ENCODE peak calls at places on chromosomes 2 and 18, in nine cellular contexts. One of them, this sample, is unnamed.
A peak's percentile ranks its signal among the peaks of the same experiment; 100 is the strongest.

GRCh38 chr18:77092104-77093066 is 40.2 kb downstream of the MBP start:
- DNase-seq in stimulated activated naive CD8-positive, alpha-beta T cell treated with anti-CD3 and anti-CD28 coated beads, Interleukin-15, Interleukin-2, amounts not matched to agents 100 U/mL and 50 U/mL, for 24 hours: no peak
- DNase-seq in mesothelial cell of epicardium: no peak
- DNase-seq in H9: no peak
- DNase-seq in AG08396: no peak
- DNase-seq in thyroid gland: no peak
- DNase-seq in stimulated activated CD4-positive, alpha-beta T cell treated with anti-CD3 and anti-CD28 coated beads, Interleukin-4, amount 100 ng/mL, for 48 hours: no peak
- DNase-seq in activated T-cell treated with anti-CD3 and anti-CD28 coated beads, Interleukin-2, amount 50 U/mL, for 24 hours: no peak
- DNase-seq in heart left ventricle: no peak
- DNase-seq in this sample: no peak

GRCh38 chr2:195575021-195575420 is 82.0 kb upstream of the SLC39A10 start:
- DNase-seq in stimulated activated naive CD8-positive, alpha-beta T cell treated with anti-CD3 and anti-CD28 coated beads, Interleukin-15, Interleukin-2, amounts not matched to agents 100 U/mL and 50 U/mL, for 24 hours: no peak
- DNase-seq in mesothelial cell of epicardium: no peak
- DNase-seq in H9: no peak
- DNase-seq in AG08396: no peak
- DNase-seq in thyroid gland: no peak
- DNase-seq in stimulated activated CD4-positive, alpha-beta T cell treated with anti-CD3 and anti-CD28 coated beads, Interleukin-4, amount 100 ng/mL, for 48 hours: no peak
- DNase-seq in activated T-cell treated with anti-CD3 and anti-CD28 coated beads, Interleukin-2, amount 50 U/mL, for 24 hours: no peak
- DNase-seq in heart left ventricle: no peak
- DNase-seq in this sample: no peak

GRCh38 chr2:120952318-120952717 is 216.7 kb downstream of the GLI2 start:
- DNase-seq in stimulated activated naive CD8-positive, alpha-beta T cell treated with anti-CD3 and anti-CD28 coated beads, Interleukin-15, Interleukin-2, amounts not matched to agents 100 U/mL and 50 U/mL, for 24 hours: no peak
- DNase-seq in mesothelial cell of epicardium: no peak
- DNase-seq in H9: no peak
- DNase-seq in AG08396: peak; percentile 77
- DNase-seq in thyroid gland: no peak
- DNase-seq in stimulated activated CD4-positive, alpha-beta T cell treated with anti-CD3 and anti-CD28 coated beads, Interleukin-4, amount 100 ng/mL, for 48 hours: no peak
- DNase-seq in activated T-cell treated with anti-CD3 and anti-CD28 coated beads, Interleukin-2, amount 50 U/mL, for 24 hours: no peak
- DNase-seq in heart left ventricle: no peak
- DNase-seq in this sample: no peak

GRCh38 chr2:176072951-176073904 is 10.5 kb downstream of the EVX2 start:
- DNase-seq in stimulated activated naive CD8-positive, alpha-beta T cell treated with anti-CD3 and anti-CD28 coated beads, Interleukin-15, Interleukin-2, amounts not matched to agents 100 U/mL and 50 U/mL, for 24 hours: no peak
- DNase-seq in mesothelial cell of epicardium: no peak
- DNase-seq in H9: peak; percentile 39
- DNase-seq in AG08396: no peak
- DNase-seq in thyroid gland: no peak
- DNase-seq in stimulated activated CD4-positive, alpha-beta T cell treated with anti-CD3 and anti-CD28 coated beads, Interleukin-4, amount 100 ng/mL, for 48 hours: no peak
- DNase-seq in activated T-cell treated with anti-CD3 and anti-CD28 coated beads, Interleukin-2, amount 50 U/mL, for 24 hours: no peak
- DNase-seq in heart left ventricle: no peak
- DNase-seq in this sample: no peak

GRCh38 chr2:184835081-184835728 is 236.9 kb downstream of the ZNF804A start:
- DNase-seq in stimulated activated naive CD8-positive, alpha-beta T cell treated with anti-CD3 and anti-CD28 coated beads, Interleukin-15, Interleukin-2, amounts not matched to agents 100 U/mL and 50 U/mL, for 24 hours: no peak
- DNase-seq in mesothelial cell of epicardium: peak; percentile 40
- DNase-seq in H9: no peak
- DNase-seq in AG08396: no peak
- DNase-seq in thyroid gland: no peak
- DNase-seq in stimulated activated CD4-positive, alpha-beta T cell treated with anti-CD3 and anti-CD28 coated beads, Interleukin-4, amount 100 ng/mL, for 48 hours: no peak
- DNase-seq in activated T-cell treated with anti-CD3 and anti-CD28 coated beads, Interleukin-2, amount 50 U/mL, for 24 hours: no peak
- DNase-seq in heart left ventricle: peak; percentile 13
- DNase-seq in this sample: no peak

GRCh38 chr18:28666216-28666615 is 489.3 kb upstream of the CDH2 start:
- DNase-seq in stimulated activated naive CD8-positive, alpha-beta T cell treated with anti-CD3 and anti-CD28 coated beads, Interleukin-15, Interleukin-2, amounts not matched to agents 100 U/mL and 50 U/mL, for 24 hours: no peak
- DNase-seq in mesothelial cell of epicardium: no peak
- DNase-seq in H9: no peak
- DNase-seq in AG08396: no peak
- DNase-seq in thyroid gland: no peak
- DNase-seq in stimulated activated CD4-positive, alpha-beta T cell treated with anti-CD3 and anti-CD28 coated beads, Interleukin-4, amount 100 ng/mL, for 48 hours: no peak
- DNase-seq in activated T-cell treated with anti-CD3 and anti-CD28 coated beads, Interleukin-2, amount 50 U/mL, for 24 hours: no peak
- DNase-seq in heart left ventricle: no peak
- DNase-seq in this sample: no peak

GRCh38 chr18:23069481-23069880 is 65.8 kb upstream of the CABLES1 start:
- DNase-seq in stimulated activated naive CD8-positive, alpha-beta T cell treated with anti-CD3 and anti-CD28 coated beads, Interleukin-15, Interleukin-2, amounts not matched to agents 100 U/mL and 50 U/mL, for 24 hours: peak; percentile 21
- DNase-seq in mesothelial cell of epicardium: no peak
- DNase-seq in H9: no peak
- DNase-seq in AG08396: no peak
- DNase-seq in thyroid gland: no peak
- DNase-seq in stimulated activated CD4-positive, alpha-beta T cell treated with anti-CD3 and anti-CD28 coated beads, Interleukin-4, amount 100 ng/mL, for 48 hours: no peak
- DNase-seq in activated T-cell treated with anti-CD3 and anti-CD28 coated beads, Interleukin-2, amount 50 U/mL, for 24 hours: peak; percentile 36
- DNase-seq in heart left ventricle: no peak
- DNase-seq in this sample: peak; percentile 65

GRCh38 chr2:192773044-192773443 is 578.3 kb upstream of the TMEFF2 start:
- DNase-seq in stimulated activated naive CD8-positive, alpha-beta T cell treated with anti-CD3 and anti-CD28 coated beads, Interleukin-15, Interleukin-2, amounts not matched to agents 100 U/mL and 50 U/mL, for 24 hours: no peak
- DNase-seq in mesothelial cell of epicardium: no peak
- DNase-seq in H9: no peak
- DNase-seq in AG08396: no peak
- DNase-seq in thyroid gland: no peak
- DNase-seq in stimulated activated CD4-positive, alpha-beta T cell treated with anti-CD3 and anti-CD28 coated beads, Interleukin-4, amount 100 ng/mL, for 48 hours: no peak
- DNase-seq in activated T-cell treated with anti-CD3 and anti-CD28 coated beads, Interleukin-2, amount 50 U/mL, for 24 hours: no peak
- DNase-seq in heart left ventricle: no peak
- DNase-seq in this sample: no peak

GRCh38 chr2:38465789-38466127 is 88.7 kb upstream of the ATL2 start:
- DNase-seq in stimulated activated naive CD8-positive, alpha-beta T cell treated with anti-CD3 and anti-CD28 coated beads, Interleukin-15, Interleukin-2, amounts not matched to agents 100 U/mL and 50 U/mL, for 24 hours: peak; percentile 15
- DNase-seq in mesothelial cell of epicardium: no peak
- DNase-seq in H9: peak; percentile 76
- DNase-seq in AG08396: no peak
- DNase-seq in thyroid gland: peak; percentile 56
- DNase-seq in stimulated activated CD4-positive, alpha-beta T cell treated with anti-CD3 and anti-CD28 coated beads, Interleukin-4, amount 100 ng/mL, for 48 hours: no peak
- DNase-seq in activated T-cell treated with anti-CD3 and anti-CD28 coated beads, Interleukin-2, amount 50 U/mL, for 24 hours: no peak
- DNase-seq in heart left ventricle: no peak
- DNase-seq in this sample: no peak

GRCh38 chr2:70454936-70455544 is 98.6 kb downstream of the TGFA start:
- DNase-seq in stimulated activated naive CD8-positive, alpha-beta T cell treated with anti-CD3 and anti-CD28 coated beads, Interleukin-15, Interleukin-2, amounts not matched to agents 100 U/mL and 50 U/mL, for 24 hours: no peak
- DNase-seq in mesothelial cell of epicardium: no peak
- DNase-seq in H9: no peak
- DNase-seq in AG08396: no peak
- DNase-seq in thyroid gland: no peak
- DNase-seq in stimulated activated CD4-positive, alpha-beta T cell treated with anti-CD3 and anti-CD28 coated beads, Interleukin-4, amount 100 ng/mL, for 48 hours: no peak
- DNase-seq in activated T-cell treated with anti-CD3 and anti-CD28 coated beads, Interleukin-2, amount 50 U/mL, for 24 hours: no peak
- DNase-seq in heart left ventricle: no peak
- DNase-seq in this sample: no peak

GRCh38 chr18:62614499-62614898 is 91.7 kb downstream of the ZCCHC2 start:
- DNase-seq in stimulated activated naive CD8-positive, alpha-beta T cell treated with anti-CD3 and anti-CD28 coated beads, Interleukin-15, Interleukin-2, amounts not matched to agents 100 U/mL and 50 U/mL, for 24 hours: no peak
- DNase-seq in mesothelial cell of epicardium: no peak
- DNase-seq in H9: no peak
- DNase-seq in AG08396: no peak
- DNase-seq in thyroid gland: no peak
- DNase-seq in stimulated activated CD4-positive, alpha-beta T cell treated with anti-CD3 and anti-CD28 coated beads, Interleukin-4, amount 100 ng/mL, for 48 hours: no peak
- DNase-seq in activated T-cell treated with anti-CD3 and anti-CD28 coated beads, Interleukin-2, amount 50 U/mL, for 24 hours: no peak
- DNase-seq in heart left ventricle: no peak
- DNase-seq in this sample: no peak

GRCh38 chr18:77818328-77818727 is 568.7 kb downstream of the GALR1 start:
- DNase-seq in stimulated activated naive CD8-positive, alpha-beta T cell treated with anti-CD3 and anti-CD28 coated beads, Interleukin-15, Interleukin-2, amounts not matched to agents 100 U/mL and 50 U/mL, for 24 hours: no peak
- DNase-seq in mesothelial cell of epicardium: no peak
- DNase-seq in H9: no peak
- DNase-seq in AG08396: no peak
- DNase-seq in thyroid gland: no peak
- DNase-seq in stimulated activated CD4-positive, alpha-beta T cell treated with anti-CD3 and anti-CD28 coated beads, Interleukin-4, amount 100 ng/mL, for 48 hours: no peak
- DNase-seq in activated T-cell treated with anti-CD3 and anti-CD28 coated beads, Interleukin-2, amount 50 U/mL, for 24 hours: no peak
- DNase-seq in heart left ventricle: no peak
- DNase-seq in this sample: no peak

GRCh38 chr2:241559489-241560180 is 1.1 kb downstream of the BOK start:
- DNase-seq in stimulated activated naive CD8-positive, alpha-beta T cell treated with anti-CD3 and anti-CD28 coated beads, Interleukin-15, Interleukin-2, amounts not matched to agents 100 U/mL and 50 U/mL, for 24 hours: no peak
- DNase-seq in mesothelial cell of epicardium: no peak
- DNase-seq in H9: peak; percentile 57
- DNase-seq in AG08396: peak; percentile 76
- DNase-seq in thyroid gland: peak; percentile 60
- DNase-seq in stimulated activated CD4-positive, alpha-beta T cell treated with anti-CD3 and anti-CD28 coated beads, Interleukin-4, amount 100 ng/mL, for 48 hours: no peak
- DNase-seq in activated T-cell treated with anti-CD3 and anti-CD28 coated beads, Interleukin-2, amount 50 U/mL, for 24 hours: no peak
- DNase-seq in heart left ventricle: no peak
- DNase-seq in this sample: no peak

GRCh38 chr18:79900610-79901570 is 50.6 kb downstream of the SLC66A2 start:
- DNase-seq in stimulated activated naive CD8-positive, alpha-beta T cell treated with anti-CD3 and anti-CD28 coated beads, Interleukin-15, Interleukin-2, amounts not matched to agents 100 U/mL and 50 U/mL, for 24 hours: no peak
- DNase-seq in mesothelial cell of epicardium: no peak
- DNase-seq in H9: no peak
- DNase-seq in AG08396: no peak
- DNase-seq in thyroid gland: no peak
- DNase-seq in stimulated activated CD4-positive, alpha-beta T cell treated with anti-CD3 and anti-CD28 coated beads, Interleukin-4, amount 100 ng/mL, for 48 hours: no peak
- DNase-seq in activated T-cell treated with anti-CD3 and anti-CD28 coated beads, Interleukin-2, amount 50 U/mL, for 24 hours: peak; percentile 22
- DNase-seq in heart left ventricle: no peak
- DNase-seq in this sample: no peak

GRCh38 chr2:232890896-232891601 is 21.0 kb downstream of the SNORC start:
- DNase-seq in stimulated activated naive CD8-positive, alpha-beta T cell treated with anti-CD3 and anti-CD28 coated beads, Interleukin-15, Interleukin-2, amounts not matched to agents 100 U/mL and 50 U/mL, for 24 hours: no peak
- DNase-seq in mesothelial cell of epicardium: no peak
- DNase-seq in H9: peak; percentile 86
- DNase-seq in AG08396: peak; percentile 49
- DNase-seq in thyroid gland: peak; percentile 68
- DNase-seq in stimulated activated CD4-positive, alpha-beta T cell treated with anti-CD3 and anti-CD28 coated beads, Interleukin-4, amount 100 ng/mL, for 48 hours: no peak
- DNase-seq in activated T-cell treated with anti-CD3 and anti-CD28 coated beads, Interleukin-2, amount 50 U/mL, for 24 hours: no peak
- DNase-seq in heart left ventricle: no peak
- DNase-seq in this sample: no peak

This sample was measured in activated effector memory CD4-positive, alpha-beta T cell treated with anti-CD3 and anti-CD28 coated beads, Interleukin-2, amount 50 U/mL, for 16 hours.